ENCODE peak calls at places on chromosomes 2 and 18, in nine cellular contexts. M is GM12878, G is AG08395, K is NCI-H345, R is type B pancreatic cell, Q is lower leg skin, X is NCI-H510A, N is occipital lobe, V is ELR. L is an unnamed sample.

GRCh38 chr2:43239981-43240761 is 13.8 kb upstream of the ZFP36L2 start:
- DNase-seq in M (no peak), G (no peak), K (no peak), R (no peak), Q (no peak), X (no peak), N (no peak), V (no peak), L (no peak)

GRCh38 chr18:59446012-59446411 is 86.9 kb upstream of the LMAN1 start:
- DNase-seq in M (no peak), G (peak; percentile 31), K (no peak), R (no peak), Q (no peak), X (no peak), N (no peak), V (no peak), L (no peak)

GRCh38 chr2:174985624-174986023 is 19.6 kb downstream of the CHN1 start:
- DNase-seq in M (no peak), G (peak; percentile 36), K (no peak), R (no peak), Q (no peak), X (no peak), N (no peak), V (peak; percentile 59), L (no peak)

GRCh38 chr2:223888251-223888650 is 50.9 kb upstream of the AP1S3 start:
- DNase-seq in M (no peak), G (no peak), K (no peak), R (no peak), Q (no peak), X (no peak), N (no peak), V (no peak), L (no peak)

GRCh38 chr2:206721216-206721920 is 3.2 kb upstream of the DYTN start:
- DNase-seq in M (peak; percentile 15), G (no peak), K (no peak), R (no peak), Q (no peak), X (no peak), N (no peak), V (no peak), L (no peak)

GRCh38 chr2:28375742-28376631 is 16.7 kb upstream of the FOSL2 start:
- DNase-seq in M (no peak), G (no peak), K (no peak), R (no peak), Q (no peak), X (no peak), N (no peak), V (no peak), L (no peak)

GRCh38 chr2:177106212-177106611 is 106.4 kb upstream of the HNRNPA3 start:
- DNase-seq in M (no peak), G (no peak), K (no peak), R (no peak), Q (no peak), X (no peak), N (no peak), V (peak; percentile 10), L (no peak)

GRCh38 chr2:167550448-167550847 is 662.2 kb downstream of the XIRP2 start:
- DNase-seq in M (no peak), G (no peak), K (peak; percentile 22), R (no peak), Q (no peak), X (no peak), N (no peak), V (peak; percentile 32), L (no peak)

GRCh38 chr2:46836295-46837111 is 79.1 kb downstream of the MCFD2 start:
- DNase-seq in M (no peak), G (no peak), K (no peak), R (no peak), Q (no peak), X (no peak), N (no peak), V (peak; percentile 54), L (no peak)

GRCh38 chr2:12303181-12304030 is 413.3 kb upstream of the TRIB2 start:
- DNase-seq in M (no peak), G (no peak), K (peak; percentile 74), R (no peak), Q (no peak), X (peak; percentile 36), N (no peak), V (peak; percentile 72), L (no peak)

GRCh38 chr18:52791321-52791720 is 451.3 kb downstream of the DCC start:
- DNase-seq in M (no peak), G (no peak), K (no peak), R (no peak), Q (no peak), X (no peak), N (no peak), V (no peak), L (no peak)

GRCh38 chr2:141317986-141318385 is 812.8 kb downstream of the LRP1B start:
- DNase-seq in M (no peak), G (peak; percentile 2), K (no peak), R (no peak), Q (no peak), X (no peak), N (no peak), V (no peak), L (no peak)

GRCh38 chr2:26442707-26443106 is 35.2 kb downstream of the OTOF start:
- DNase-seq in M (no peak), G (no peak), K (no peak), R (no peak), Q (no peak), X (no peak), N (no peak), V (no peak), L (peak; percentile 77)

GRCh38 chr2:112343827-112344585 is 68.6 kb downstream of the ZC3H6 start:
- DNase-seq in M (no peak), G (no peak), K (no peak), R (no peak), Q (no peak), X (no peak), N (no peak), V (no peak), L (no peak)

GRCh38 chr2:7154666-7155065 is 237.5 kb downstream of the RNF144A start:
- DNase-seq in M (no peak), G (no peak), K (no peak), R (no peak), Q (no peak), X (no peak), N (no peak), V (no peak), L (no peak)

GRCh38 chr2:181264016-181264415 is 193.2 kb upstream of the ITGA4 start:
- DNase-seq in M (no peak), G (no peak), K (no peak), R (no peak), Q (no peak), X (no peak), N (no peak), V (no peak), L (no peak)

GRCh38 chr2:101609434-101609833 is 88.1 kb upstream of the MAP4K4 start:
- DNase-seq in M (no peak), G (no peak), K (no peak), R (no peak), Q (no peak), X (no peak), N (no peak), V (no peak), L (no peak)

GRCh38 chr18:27921904-27922541 is 254.9 kb downstream of the CDH2 start:
- DNase-seq in M (no peak), G (peak; percentile 27), K (no peak), R (no peak), Q (no peak), X (no peak), N (no peak), V (peak; percentile 94), L (no peak)

GRCh38 chr2:237452846-237453245 is 34.2 kb upstream of the MLPH start:
- DNase-seq in M (no peak), G (no peak), K (no peak), R (no peak), Q (no peak), X (no peak), N (no peak), V (peak; percentile 52), L (no peak)

GRCh38 chr2:97995026-97995733 is 568 bp downstream of the TMEM131 start:
- DNase-seq in M (peak; percentile 70), G (peak; percentile 66), K (no peak), R (peak; percentile 78), Q (no peak), X (no peak), N (peak; percentile 57), V (peak; percentile 55), L (no peak)

GRCh38 chr2:161824226-161824625 is 200.0 kb downstream of the SLC4A10 start:
- DNase-seq in M (no peak), G (no peak), K (no peak), R (no peak), Q (no peak), X (no peak), N (no peak), V (no peak), L (no peak)

GRCh38 chr18:79826966-79827365 is 29.2 kb downstream of the KCNG2 start:
- DNase-seq in M (no peak), G (no peak), K (no peak), R (no peak), Q (no peak), X (no peak), N (no peak), V (no peak), L (no peak)

GRCh38 chr2:10880586-10881321 is 31.0 kb upstream of the KCNF1 start:
- DNase-seq in M (no peak), G (no peak), K (no peak), R (peak; percentile 60), Q (no peak), X (no peak), N (no peak), V (no peak), L (no peak)